ENCODE peak calls at places on chromosomes 13 and 19, in six cellular contexts. One of them, this sample, is unnamed.

GRCh38 chr13:41588899-41589298 is 131.5 kb downstream of the RGCC start:
- DNase-seq in esophagus squamous epithelium: no peak
- DNase-seq in AG04450: peak
- DNase-seq in stomach: no peak
- DNase-seq in H9: no peak
- DNase-seq in aorta: no peak
- DNase-seq in this sample: peak

GRCh38 chr19:29678484-29679106 is 13.3 kb downstream of the PLEKHF1 start:
- DNase-seq in H9: no peak
- DNase-seq in aorta: peak
- DNase-seq in AG04450: no peak
- DNase-seq in stomach: no peak
- DNase-seq in esophagus squamous epithelium: no peak
- DNase-seq in this sample: no peak

GRCh38 chr19:29858621-29859020 is 46.8 kb downstream of the CCNE1 start:
- DNase-seq in stomach: no peak
- DNase-seq in AG04450: no peak
- DNase-seq in H9: no peak
- DNase-seq in esophagus squamous epithelium: no peak
- DNase-seq in aorta: no peak
- DNase-seq in this sample: no peak

GRCh38 chr13:30713133-30713532 is 22.2 kb upstream of the ALOX5AP start:
- DNase-seq in esophagus squamous epithelium: no peak
- DNase-seq in AG04450: no peak
- DNase-seq in aorta: peak
- DNase-seq in stomach: no peak
- DNase-seq in H9: no peak
- DNase-seq in this sample: no peak

GRCh38 chr13:25771641-25772478 is 280.0 kb downstream of the SHISA2 start:
- DNase-seq in stomach: no peak
- DNase-seq in aorta: no peak
- DNase-seq in AG04450: no peak
- DNase-seq in H9: no peak
- DNase-seq in esophagus squamous epithelium: no peak
- DNase-seq in this sample: no peak

GRCh38 chr19:35742121-35742724 is at the start of gene IGFLR1:
- DNase-seq in AG04450: no peak
- DNase-seq in H9: no peak
- DNase-seq in stomach: peak
- DNase-seq in aorta: peak
- DNase-seq in esophagus squamous epithelium: no peak
- DNase-seq in this sample: peak

GRCh38 chr13:43303040-43303729 is 279.8 kb downstream of the DNAJC15 start:
- DNase-seq in stomach: peak
- DNase-seq in H9: peak
- DNase-seq in AG04450: no peak
- DNase-seq in aorta: peak
- DNase-seq in esophagus squamous epithelium: no peak
- DNase-seq in this sample: no peak

GRCh38 chr19:39083599-39083982 is 577 bp upstream of the ACP7 start:
- DNase-seq in esophagus squamous epithelium: no peak
- DNase-seq in stomach: no peak
- DNase-seq in aorta: no peak
- DNase-seq in AG04450: no peak
- DNase-seq in H9: no peak
- DNase-seq in this sample: no peak

GRCh38 chr13:29976535-29976934 is 126.1 kb upstream of the UBL3 start:
- DNase-seq in stomach: no peak
- DNase-seq in H9: no peak
- DNase-seq in aorta: no peak
- DNase-seq in esophagus squamous epithelium: no peak
- DNase-seq in AG04450: no peak
- DNase-seq in this sample: no peak

GRCh38 chr19:35247526-35248309 is 1.1 kb upstream of the LSR start:
- DNase-seq in H9: peak
- DNase-seq in aorta: no peak
- DNase-seq in esophagus squamous epithelium: no peak
- DNase-seq in stomach: peak
- DNase-seq in AG04450: no peak
- DNase-seq in this sample: peak

GRCh38 chr19:31656507-31656906 is 307.3 kb upstream of the TSHZ3 start:
- DNase-seq in stomach: no peak
- DNase-seq in aorta: no peak
- DNase-seq in H9: no peak
- DNase-seq in esophagus squamous epithelium: no peak
- DNase-seq in AG04450: no peak
- DNase-seq in this sample: no peak

GRCh38 chr19:8257052-8257443 is 47.9 kb downstream of the CERS4 start:
- DNase-seq in H9: peak
- DNase-seq in esophagus squamous epithelium: no peak
- DNase-seq in aorta: no peak
- DNase-seq in stomach: no peak
- DNase-seq in AG04450: no peak
- DNase-seq in this sample: no peak

GRCh38 chr13:106506286-106506685 is 29.2 kb downstream of the EFNB2 start:
- DNase-seq in stomach: no peak
- DNase-seq in aorta: no peak
- DNase-seq in AG04450: no peak
- DNase-seq in esophagus squamous epithelium: no peak
- DNase-seq in H9: no peak
- DNase-seq in this sample: no peak

GRCh38 chr19:35045667-35046300 is 4.3 kb downstream of the HPN start:
- DNase-seq in esophagus squamous epithelium: no peak
- DNase-seq in aorta: peak
- DNase-seq in AG04450: no peak
- DNase-seq in H9: peak
- DNase-seq in stomach: no peak
- DNase-seq in this sample: no peak

GRCh38 chr13:99941911-99942310 is 29.7 kb downstream of the ZIC5 start:
- DNase-seq in esophagus squamous epithelium: no peak
- DNase-seq in stomach: no peak
- DNase-seq in H9: no peak
- DNase-seq in AG04450: no peak
- DNase-seq in aorta: no peak
- DNase-seq in this sample: no peak

GRCh38 chr13:47555235-47555634 is 445.8 kb downstream of the SUCLA2 start:
- DNase-seq in esophagus squamous epithelium: no peak
- DNase-seq in H9: no peak
- DNase-seq in stomach: no peak
- DNase-seq in AG04450: no peak
- DNase-seq in aorta: no peak
- DNase-seq in this sample: no peak

GRCh38 chr19:42683917-42684513 is 56.3 kb downstream of the PSG3 start:
- DNase-seq in AG04450: no peak
- DNase-seq in H9: no peak
- DNase-seq in esophagus squamous epithelium: no peak
- DNase-seq in aorta: no peak
- DNase-seq in stomach: no peak
- DNase-seq in this sample: peak

GRCh38 chr13:51027644-51028043 is 83.4 kb downstream of the C13orf42 start:
- DNase-seq in AG04450: no peak
- DNase-seq in H9: no peak
- DNase-seq in esophagus squamous epithelium: no peak
- DNase-seq in aorta: no peak
- DNase-seq in stomach: no peak
- DNase-seq in this sample: no peak

GRCh38 chr19:29311391-29311790 is 98.4 kb upstream of the UQCRFS1 start:
- DNase-seq in H9: peak
- DNase-seq in AG04450: no peak
- DNase-seq in esophagus squamous epithelium: no peak
- DNase-seq in aorta: no peak
- DNase-seq in stomach: no peak
- DNase-seq in this sample: no peak

GRCh38 chr13:98396071-98396710 is 180.7 kb downstream of the STK24 start:
- DNase-seq in H9: no peak
- DNase-seq in stomach: no peak
- DNase-seq in aorta: no peak
- DNase-seq in esophagus squamous epithelium: no peak
- DNase-seq in AG04450: no peak
- DNase-seq in this sample: no peak

GRCh38 chr13:112210401-112210800 is 143.5 kb downstream of the SOX1 start:
- DNase-seq in stomach: no peak
- DNase-seq in esophagus squamous epithelium: no peak
- DNase-seq in AG04450: no peak
- DNase-seq in H9: no peak
- DNase-seq in aorta: no peak
- DNase-seq in this sample: no peak

GRCh38 chr13:109740721-109741120 is 45.7 kb downstream of the IRS2 start:
- DNase-seq in aorta: no peak
- DNase-seq in esophagus squamous epithelium: no peak
- DNase-seq in stomach: no peak
- DNase-seq in H9: no peak
- DNase-seq in AG04450: no peak
- DNase-seq in this sample: no peak

GRCh38 chr19:41920878-41921277 is 7.4 kb downstream of the ERFL start:
- DNase-seq in stomach: no peak
- DNase-seq in esophagus squamous epithelium: no peak
- DNase-seq in H9: no peak
- DNase-seq in AG04450: no peak
- DNase-seq in aorta: no peak
- DNase-seq in this sample: no peak

GRCh38 chr19:18086590-18087138 is at the start of gene IL12RB1:
- DNase-seq in aorta: no peak
- DNase-seq in stomach: peak
- DNase-seq in H9: no peak
- DNase-seq in AG04450: no peak
- DNase-seq in esophagus squamous epithelium: no peak
- DNase-seq in this sample: peak

GRCh38 chr19:40190891-40191835 is at the start of gene MAP3K10:
- DNase-seq in stomach: peak
- DNase-seq in H9: peak
- DNase-seq in esophagus squamous epithelium: peak
- DNase-seq in aorta: peak
- DNase-seq in AG04450: no peak
- DNase-seq in this sample: peak

GRCh38 chr13:91311491-91311890 is 36.0 kb upstream of the MIR17HG start:
- DNase-seq in aorta: no peak
- DNase-seq in stomach: no peak
- DNase-seq in AG04450: no peak
- DNase-seq in esophagus squamous epithelium: no peak
- DNase-seq in H9: no peak
- DNase-seq in this sample: no peak

GRCh38 chr19:6476896-6477431 is 4.6 kb downstream of the DENND1C start:
- DNase-seq in aorta: no peak
- DNase-seq in H9: no peak
- DNase-seq in AG04450: no peak
- DNase-seq in esophagus squamous epithelium: no peak
- DNase-seq in stomach: no peak
- DNase-seq in this sample: no peak

GRCh38 chr13:57264965-57265364 is 98.0 kb downstream of the PRR20E start:
- DNase-seq in H9: no peak
- DNase-seq in aorta: no peak
- DNase-seq in stomach: no peak
- DNase-seq in esophagus squamous epithelium: no peak
- DNase-seq in AG04450: no peak
- DNase-seq in this sample: no peak

GRCh38 chr13:20819715-20820114 is 46.0 kb upstream of the EEF1AKMT1 start:
- DNase-seq in AG04450: no peak
- DNase-seq in esophagus squamous epithelium: no peak
- DNase-seq in aorta: no peak
- DNase-seq in H9: no peak
- DNase-seq in stomach: no peak
- DNase-seq in this sample: no peak

GRCh38 chr13:20815469-20815868 is 41.7 kb upstream of the EEF1AKMT1 start:
- DNase-seq in aorta: no peak
- DNase-seq in H9: no peak
- DNase-seq in stomach: no peak
- DNase-seq in esophagus squamous epithelium: no peak
- DNase-seq in AG04450: no peak
- DNase-seq in this sample: no peak

GRCh38 chr13:20810808-20811207 is 37.0 kb upstream of the EEF1AKMT1 start:
- DNase-seq in AG04450: no peak
- DNase-seq in stomach: no peak
- DNase-seq in aorta: no peak
- DNase-seq in H9: no peak
- DNase-seq in esophagus squamous epithelium: no peak
- DNase-seq in this sample: no peak

GRCh38 chr13:20812890-20813289 is 39.1 kb upstream of the EEF1AKMT1 start:
- DNase-seq in aorta: no peak
- DNase-seq in esophagus squamous epithelium: no peak
- DNase-seq in stomach: no peak
- DNase-seq in H9: no peak
- DNase-seq in AG04450: no peak
- DNase-seq in this sample: no peak

DNA sequence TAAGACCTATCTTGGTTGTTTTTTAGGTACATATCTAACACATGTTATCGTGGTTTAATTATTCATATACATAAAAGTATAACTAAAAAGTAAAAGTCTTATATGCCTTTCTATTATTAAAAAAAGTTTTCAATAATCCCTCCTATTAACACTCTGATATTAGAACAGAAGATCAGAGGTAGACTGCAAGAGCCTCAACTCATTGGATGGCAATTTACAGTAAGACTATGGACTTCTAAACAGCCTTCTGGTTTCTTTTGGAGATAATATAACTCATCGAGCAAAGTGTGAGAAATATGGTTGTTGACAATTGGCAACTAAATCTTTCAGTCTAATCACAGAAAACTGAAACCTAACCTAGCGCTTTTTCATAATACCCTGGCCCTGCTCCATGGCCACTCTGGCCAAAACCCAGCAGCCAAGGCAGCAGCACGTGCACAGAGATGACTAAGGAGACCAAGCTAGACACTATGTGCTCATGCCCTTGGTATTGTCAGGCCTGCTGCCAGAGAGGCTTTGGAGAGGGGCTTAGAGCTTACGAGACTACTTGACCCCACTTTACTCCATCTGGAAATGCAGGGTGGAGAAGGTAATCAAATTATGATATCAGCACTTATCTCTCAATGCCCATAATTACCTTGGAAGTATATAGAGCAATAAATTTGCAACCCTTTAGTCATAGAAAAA is 40.6 kb upstream of the EEF1AKMT1 start:
- DNase-seq in AG04450: peak
- DNase-seq in H9: no peak
- DNase-seq in stomach: peak
- DNase-seq in esophagus squamous epithelium: no peak
- DNase-seq in aorta: peak
- DNase-seq in this sample: no peak
- H3K27ac ChIP-seq in AG04450: peak
- H3K27ac ChIP-seq in H9: no peak
- H3K27ac ChIP-seq in stomach: no peak
- H3K27ac ChIP-seq in esophagus squamous epithelium: peak
- H3K27ac ChIP-seq in aorta: no peak
- H3K27ac ChIP-seq in this sample: no peak

GRCh38 chr19:13016628-13017305 is 21.5 kb downstream of the NFIX start:
- DNase-seq in esophagus squamous epithelium: no peak
- DNase-seq in AG04450: no peak
- DNase-seq in aorta: no peak
- DNase-seq in H9: no peak
- DNase-seq in stomach: no peak
- DNase-seq in this sample: no peak
- H3K27ac ChIP-seq in esophagus squamous epithelium: peak
- H3K27ac ChIP-seq in AG04450: peak
- H3K27ac ChIP-seq in aorta: peak
- H3K27ac ChIP-seq in H9: no peak
- H3K27ac ChIP-seq in stomach: peak
- H3K27ac ChIP-seq in this sample: no peak

GRCh38 chr19:48249502-48250014 is 6.2 kb downstream of the CARD8 start:
- DNase-seq in aorta: peak
- DNase-seq in AG04450: no peak
- DNase-seq in esophagus squamous epithelium: no peak
- DNase-seq in H9: no peak
- DNase-seq in stomach: peak
- DNase-seq in this sample: peak
- H3K27ac ChIP-seq in aorta: no peak
- H3K27ac ChIP-seq in AG04450: no peak
- H3K27ac ChIP-seq in esophagus squamous epithelium: peak
- H3K27ac ChIP-seq in H9: no peak
- H3K27ac ChIP-seq in stomach: peak
- H3K27ac ChIP-seq in this sample: peak

GRCh38 chr19:58556633-58557252 is 1.7 kb downstream of the UBE2M start:
- DNase-seq in AG04450: no peak
- DNase-seq in aorta: peak
- DNase-seq in esophagus squamous epithelium: no peak
- DNase-seq in H9: no peak
- DNase-seq in stomach: no peak
- DNase-seq in this sample: no peak
- H3K27ac ChIP-seq in AG04450: peak
- H3K27ac ChIP-seq in aorta: no peak
- H3K27ac ChIP-seq in esophagus squamous epithelium: peak
- H3K27ac ChIP-seq in H9: no peak
- H3K27ac ChIP-seq in stomach: no peak
- H3K27ac ChIP-seq in this sample: peak

This sample was measured in naive thymus-derived CD4-positive, alpha-beta T cell.